ENCODE peak calls at places on chromosome 3, in ten cellular contexts. One of them, this sample, is unnamed.

GRCh38 chr3:112653209-112653871 is 12.4 kb upstream of the CCDC80 start:
- DNase-seq in right lobe of liver: no peak
- DNase-seq in body of pancreas: no peak
- DNase-seq in uterus: no peak
- DNase-seq in H1: no peak
- DNase-seq in gastrocnemius medialis: no peak
- DNase-seq in GM12892: no peak
- DNase-seq in ovary: no peak
- DNase-seq in stomach: no peak
- DNase-seq in heart left ventricle: peak; percentile 33
- DNase-seq in this sample: no peak

GRCh38 chr3:112101946-112102345 is 15.8 kb downstream of the C3orf52 start:
- DNase-seq in body of pancreas: no peak
- DNase-seq in gastrocnemius medialis: no peak
- DNase-seq in stomach: no peak
- DNase-seq in right lobe of liver: no peak
- DNase-seq in heart left ventricle: no peak
- DNase-seq in GM12892: no peak
- DNase-seq in H1: no peak
- DNase-seq in ovary: no peak
- DNase-seq in uterus: no peak
- DNase-seq in this sample: no peak

GRCh38 chr3:77370413-77370812 is 330.5 kb downstream of the ROBO2 start:
- DNase-seq in heart left ventricle: no peak
- DNase-seq in GM12892: no peak
- DNase-seq in right lobe of liver: no peak
- DNase-seq in uterus: peak; percentile 16
- DNase-seq in ovary: peak; percentile 35
- DNase-seq in H1: no peak
- DNase-seq in body of pancreas: no peak
- DNase-seq in stomach: no peak
- DNase-seq in gastrocnemius medialis: no peak
- DNase-seq in this sample: no peak

GRCh38 chr3:112845772-112846171 is 892 bp downstream of the CD200R1L start:
- DNase-seq in ovary: no peak
- DNase-seq in GM12892: no peak
- DNase-seq in heart left ventricle: no peak
- DNase-seq in uterus: no peak
- DNase-seq in gastrocnemius medialis: no peak
- DNase-seq in stomach: no peak
- DNase-seq in right lobe of liver: no peak
- DNase-seq in H1: no peak
- DNase-seq in body of pancreas: no peak
- DNase-seq in this sample: no peak

GRCh38 chr3:58474348-58474911 is 17.5 kb upstream of the KCTD6 start:
- DNase-seq in gastrocnemius medialis: no peak
- DNase-seq in GM12892: no peak
- DNase-seq in body of pancreas: no peak
- DNase-seq in right lobe of liver: no peak
- DNase-seq in H1: no peak
- DNase-seq in ovary: no peak
- DNase-seq in stomach: no peak
- DNase-seq in heart left ventricle: no peak
- DNase-seq in uterus: no peak
- DNase-seq in this sample: no peak

GRCh38 chr3:127008236-127008635 is 25.3 kb downstream of the PLXNA1 start:
- DNase-seq in H1: no peak
- DNase-seq in heart left ventricle: no peak
- DNase-seq in right lobe of liver: no peak
- DNase-seq in uterus: no peak
- DNase-seq in ovary: no peak
- DNase-seq in stomach: no peak
- DNase-seq in gastrocnemius medialis: no peak
- DNase-seq in GM12892: no peak
- DNase-seq in body of pancreas: no peak
- DNase-seq in this sample: no peak

GRCh38 chr3:127079211-127079610 is 96.3 kb downstream of the PLXNA1 start:
- DNase-seq in gastrocnemius medialis: no peak
- DNase-seq in ovary: no peak
- DNase-seq in GM12892: no peak
- DNase-seq in uterus: no peak
- DNase-seq in body of pancreas: no peak
- DNase-seq in stomach: no peak
- DNase-seq in right lobe of liver: peak; percentile 22
- DNase-seq in H1: no peak
- DNase-seq in heart left ventricle: no peak
- DNase-seq in this sample: no peak

GRCh38 chr3:31934018-31934417 is 47.0 kb downstream of the OSBPL10 start:
- DNase-seq in GM12892: no peak
- DNase-seq in ovary: no peak
- DNase-seq in uterus: no peak
- DNase-seq in stomach: no peak
- DNase-seq in heart left ventricle: no peak
- DNase-seq in body of pancreas: no peak
- DNase-seq in gastrocnemius medialis: no peak
- DNase-seq in H1: no peak
- DNase-seq in right lobe of liver: no peak
- DNase-seq in this sample: no peak

GRCh38 chr3:125143538-125143937 is 69.0 kb downstream of the SLC12A8 start:
- DNase-seq in heart left ventricle: no peak
- DNase-seq in ovary: no peak
- DNase-seq in H1: no peak
- DNase-seq in uterus: no peak
- DNase-seq in body of pancreas: no peak
- DNase-seq in right lobe of liver: no peak
- DNase-seq in GM12892: no peak
- DNase-seq in stomach: no peak
- DNase-seq in gastrocnemius medialis: no peak
- DNase-seq in this sample: no peak

GRCh38 chr3:66480666-66481065 is 20.2 kb downstream of the LRIG1 start:
- DNase-seq in uterus: no peak
- DNase-seq in right lobe of liver: no peak
- DNase-seq in GM12892: no peak
- DNase-seq in H1: no peak
- DNase-seq in body of pancreas: no peak
- DNase-seq in ovary: no peak
- DNase-seq in stomach: no peak
- DNase-seq in gastrocnemius medialis: no peak
- DNase-seq in heart left ventricle: no peak
- DNase-seq in this sample: no peak

GRCh38 chr3:169362261-169362660 is 301.3 kb downstream of the MECOM start:
- DNase-seq in gastrocnemius medialis: no peak
- DNase-seq in H1: no peak
- DNase-seq in GM12892: no peak
- DNase-seq in body of pancreas: peak; percentile 73
- DNase-seq in stomach: peak; percentile 66
- DNase-seq in heart left ventricle: peak; percentile 17
- DNase-seq in ovary: no peak
- DNase-seq in uterus: no peak
- DNase-seq in right lobe of liver: no peak
- DNase-seq in this sample: peak; percentile 13

DNA sequence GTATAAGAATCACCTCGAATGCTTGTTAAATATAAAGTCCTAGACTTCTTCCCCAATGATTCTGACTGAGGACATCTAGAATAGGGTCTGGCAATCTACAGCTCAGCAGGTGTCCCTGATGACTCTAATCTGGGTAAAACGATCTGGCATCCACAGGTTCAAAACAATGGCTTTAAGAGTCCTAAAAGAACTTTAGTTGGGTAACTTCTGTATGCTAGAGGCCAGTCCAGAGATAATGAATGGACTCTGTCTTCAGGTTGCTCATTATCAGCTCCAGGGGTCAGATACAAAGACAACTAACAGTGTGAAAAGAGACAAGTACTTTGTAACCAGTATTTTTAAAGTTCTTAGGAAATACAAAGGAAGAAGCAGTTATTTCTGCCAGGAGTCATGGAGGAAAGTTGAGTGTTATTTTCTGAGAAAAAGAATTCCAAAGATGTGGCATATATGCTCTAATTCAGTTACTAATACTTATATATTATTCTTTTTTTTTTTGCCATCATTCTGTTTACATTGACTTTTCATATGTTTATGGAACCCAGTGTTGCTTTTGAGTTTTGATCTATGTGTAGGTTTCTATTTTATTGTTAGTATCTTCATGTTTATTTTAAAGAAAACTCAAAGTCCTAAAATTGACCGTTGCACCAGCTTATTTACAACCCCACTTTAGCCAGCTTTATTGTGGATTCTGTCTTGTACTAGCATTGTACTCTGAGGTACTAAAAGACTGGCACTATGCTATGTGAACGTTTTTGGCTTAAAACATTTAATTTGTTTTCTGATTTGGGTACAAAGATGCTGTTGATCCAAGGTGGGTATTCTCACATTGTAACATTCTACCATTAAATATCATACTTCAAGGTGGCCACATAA is 3.1 kb upstream of the GPR15 start:
- DNase-seq in stomach: no peak
- DNase-seq in GM12892: no peak
- DNase-seq in uterus: no peak
- DNase-seq in ovary: no peak
- DNase-seq in H1: no peak
- DNase-seq in gastrocnemius medialis: no peak
- DNase-seq in right lobe of liver: no peak
- DNase-seq in body of pancreas: no peak
- DNase-seq in heart left ventricle: no peak
- DNase-seq in this sample: peak; percentile 25
- TF ChIP-seq POLR2A in stomach: no peak
- TF ChIP-seq POLR2A in GM12892: peak; percentile 54
- TF ChIP-seq POLR2A in uterus: no peak
- TF ChIP-seq POLR2A in ovary: no peak
- TF ChIP-seq POLR2A in H1: no peak
- TF ChIP-seq POLR2A in gastrocnemius medialis: no peak
- TF ChIP-seq POLR2A in right lobe of liver: no peak
- TF ChIP-seq POLR2A in body of pancreas: no peak
- TF ChIP-seq POLR2A in heart left ventricle: no peak
- TF ChIP-seq POLR2A in this sample: no peak

GRCh38 chr3:48428863-48429415 is 947 bp downstream of the PLXNB1 start:
- DNase-seq in right lobe of liver: no peak
- DNase-seq in H1: no peak
- DNase-seq in body of pancreas: peak; percentile 52
- DNase-seq in ovary: peak; percentile 79
- DNase-seq in stomach: peak; percentile 40
- DNase-seq in GM12892: no peak
- DNase-seq in gastrocnemius medialis: no peak
- DNase-seq in uterus: peak; percentile 61
- DNase-seq in heart left ventricle: peak; percentile 65
- DNase-seq in this sample: peak; percentile 35
- TF ChIP-seq POLR2A in right lobe of liver: peak; percentile 45
- TF ChIP-seq POLR2A in H1: no peak
- TF ChIP-seq POLR2A in body of pancreas: peak; percentile 67
- TF ChIP-seq POLR2A in ovary: peak; percentile 79
- TF ChIP-seq POLR2A in stomach: no peak
- TF ChIP-seq POLR2A in GM12892: no peak
- TF ChIP-seq POLR2A in gastrocnemius medialis: peak; percentile 27
- TF ChIP-seq POLR2A in uterus: peak; percentile 30
- TF ChIP-seq POLR2A in heart left ventricle: peak; percentile 53
- TF ChIP-seq POLR2A in this sample: no peak

GRCh38 chr3:37154668-37155319 is 19.6 kb downstream of the LRRFIP2 start:
- DNase-seq in heart left ventricle: no peak
- DNase-seq in right lobe of liver: no peak
- DNase-seq in uterus: no peak
- DNase-seq in stomach: no peak
- DNase-seq in H1: no peak
- DNase-seq in gastrocnemius medialis: no peak
- DNase-seq in ovary: no peak
- DNase-seq in body of pancreas: no peak
- DNase-seq in GM12892: no peak
- DNase-seq in this sample: no peak
- TF ChIP-seq POLR2A in heart left ventricle: no peak
- TF ChIP-seq POLR2A in right lobe of liver: no peak
- TF ChIP-seq POLR2A in uterus: no peak
- TF ChIP-seq POLR2A in stomach: no peak
- TF ChIP-seq POLR2A in H1: no peak
- TF ChIP-seq POLR2A in gastrocnemius medialis: no peak
- TF ChIP-seq POLR2A in ovary: no peak
- TF ChIP-seq POLR2A in body of pancreas: no peak
- TF ChIP-seq POLR2A in GM12892: no peak
- TF ChIP-seq POLR2A in this sample: no peak

GRCh38 chr3:186225603-186226002 is 116.7 kb upstream of the ETV5 start:
- DNase-seq in gastrocnemius medialis: no peak
- DNase-seq in GM12892: no peak
- DNase-seq in uterus: no peak
- DNase-seq in body of pancreas: no peak
- DNase-seq in right lobe of liver: no peak
- DNase-seq in stomach: no peak
- DNase-seq in H1: no peak
- DNase-seq in ovary: no peak
- DNase-seq in heart left ventricle: no peak
- DNase-seq in this sample: no peak
- TF ChIP-seq POLR2A in gastrocnemius medialis: no peak
- TF ChIP-seq POLR2A in GM12892: no peak
- TF ChIP-seq POLR2A in uterus: no peak
- TF ChIP-seq POLR2A in body of pancreas: no peak
- TF ChIP-seq POLR2A in right lobe of liver: no peak
- TF ChIP-seq POLR2A in stomach: no peak
- TF ChIP-seq POLR2A in H1: no peak
- TF ChIP-seq POLR2A in ovary: no peak
- TF ChIP-seq POLR2A in heart left ventricle: no peak
- TF ChIP-seq POLR2A in this sample: no peak